ENCODE peak calls at places on chromosome 20, in eight cellular contexts. U is lower lobe of right lung, G is fibroblast of the aortic adventitia, E is mammary epithelial cell, A is GM13976, H is neural crest cell, K is IMR-90, T is Calu3. F is an unnamed sample.

GRCh38 chr20:11159728-11160127 is 485.9 kb upstream of the JAG1 start:
- DNase-seq in A (no peak), G (peak; percentile 58), T (no peak), K (peak; percentile 91), H (no peak), E (peak; percentile 68), U (peak; percentile 46), F (no peak)

GRCh38 chr20:47440857-47441773 is 60.6 kb upstream of the NCOA3 start:
- DNase-seq in H (no peak), G (peak; percentile 68), E (no peak), K (peak; percentile 51), A (no peak), T (no peak), U (no peak), F (no peak)

GRCh38 chr20:9035129-9035528 is 33.8 kb upstream of the PLCB4 start:
- DNase-seq in G (peak; percentile 85), A (no peak), U (no peak), T (peak; percentile 23), E (peak; percentile 13), H (no peak), K (peak; percentile 94), F (no peak)

GRCh38 chr20:13800728-13801134 is 15.9 kb downstream of the NDUFAF5 start:
- DNase-seq in K (peak; percentile 85), U (peak; percentile 80), T (no peak), A (no peak), G (peak; percentile 99), H (no peak), E (peak; percentile 94), F (no peak)

GRCh38 chr20:31675828-31676533 is 38.3 kb downstream of the COX4I2 start:
- DNase-seq in H (no peak), G (peak; percentile 35), U (no peak), T (no peak), A (no peak), K (peak; percentile 25), E (no peak), F (no peak)

GRCh38 chr20:33830371-33830770 is 19.2 kb downstream of the CHMP4B start:
- DNase-seq in T (no peak), K (peak; percentile 46), E (no peak), H (no peak), G (no peak), U (no peak), A (no peak), F (no peak)

GRCh38 chr20:32333988-32334885 is 23.9 kb upstream of the ASXL1 start:
- DNase-seq in K (no peak), T (peak; percentile 81), H (no peak), E (no peak), U (peak; percentile 87), G (peak; percentile 10), A (peak; percentile 55), F (no peak)

GRCh38 chr20:32456869-32457421 is 98.8 kb downstream of the ASXL1 start:
- DNase-seq in A (peak; percentile 94), H (peak; percentile 96), U (no peak), E (no peak), G (no peak), T (no peak), K (peak; percentile 17), F (peak; percentile 52)

GRCh38 chr20:9660236-9660868 is 146.0 kb downstream of the LAMP5 start:
- DNase-seq in H (peak; percentile 42), T (peak; percentile 18), K (peak; percentile 20), U (no peak), G (peak; percentile 1), A (no peak), E (peak; percentile 1), F (no peak)

DNA sequence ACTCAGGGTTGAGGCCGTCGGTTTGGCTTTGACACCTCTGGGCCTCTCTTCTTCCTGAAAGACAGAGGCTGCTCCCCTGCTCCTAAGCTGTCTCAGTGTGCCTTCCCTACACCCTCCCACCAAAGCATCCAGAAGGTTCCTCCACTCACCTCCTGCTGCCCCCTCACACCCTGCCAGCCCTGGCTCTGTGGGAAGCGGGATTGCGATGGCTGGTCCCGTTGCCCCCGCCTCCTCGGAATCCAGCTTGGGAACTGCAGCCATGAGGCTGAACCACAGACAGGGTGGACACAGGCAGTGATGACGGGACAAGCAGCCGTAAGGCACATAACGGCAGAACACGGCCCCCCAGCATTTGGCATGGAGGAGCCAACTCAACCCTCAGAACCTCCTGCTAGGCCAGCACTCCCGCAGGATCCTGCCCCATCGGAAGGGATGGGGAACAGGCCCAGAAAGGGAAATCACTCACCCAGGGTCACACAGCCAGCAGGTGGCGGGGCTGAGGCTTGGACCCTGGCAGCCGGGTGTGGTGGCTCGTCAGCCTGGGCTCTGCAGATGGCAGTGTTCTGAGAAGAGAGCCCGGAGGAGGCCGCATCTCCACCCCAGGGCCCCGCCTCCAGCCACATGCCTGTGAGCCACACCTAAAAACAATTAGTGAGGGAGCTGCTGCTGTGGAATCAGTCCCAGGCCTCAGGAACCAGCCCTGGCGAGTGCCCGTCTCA is 139.6 kb downstream of the PHACTR3 start:
- DNase-seq in G (no peak), H (no peak), A (no peak), K (no peak), T (peak; percentile 72), E (no peak), U (no peak), F (no peak)
- TF ChIP-seq CTCF in G (no peak), H (no peak), A (no peak), K (no peak), T (peak; percentile 20), E (no peak), U (no peak), F (no peak)

GRCh38 chr20:19690462-19690861 is 67.6 kb upstream of the RIN2 start:
- DNase-seq in E (no peak), K (peak; percentile 1), G (peak; percentile 12), U (no peak), A (no peak), H (no peak), T (no peak), F (no peak)

GRCh38 chr20:19683822-19684221 is 74.2 kb upstream of the RIN2 start:
- DNase-seq in E (no peak), K (no peak), A (no peak), U (no peak), T (no peak), G (no peak), H (no peak), F (no peak)

GRCh38 chr20:19692100-19692499 is 66.0 kb upstream of the RIN2 start:
- DNase-seq in U (no peak), H (no peak), A (no peak), T (no peak), K (peak; percentile 62), E (peak; percentile 50), G (peak; percentile 62), F (no peak)

GRCh38 chr20:19691125-19691524 is 66.9 kb upstream of the RIN2 start:
- DNase-seq in H (no peak), A (no peak), T (no peak), G (no peak), K (no peak), U (no peak), E (no peak), F (no peak)

DNA sequence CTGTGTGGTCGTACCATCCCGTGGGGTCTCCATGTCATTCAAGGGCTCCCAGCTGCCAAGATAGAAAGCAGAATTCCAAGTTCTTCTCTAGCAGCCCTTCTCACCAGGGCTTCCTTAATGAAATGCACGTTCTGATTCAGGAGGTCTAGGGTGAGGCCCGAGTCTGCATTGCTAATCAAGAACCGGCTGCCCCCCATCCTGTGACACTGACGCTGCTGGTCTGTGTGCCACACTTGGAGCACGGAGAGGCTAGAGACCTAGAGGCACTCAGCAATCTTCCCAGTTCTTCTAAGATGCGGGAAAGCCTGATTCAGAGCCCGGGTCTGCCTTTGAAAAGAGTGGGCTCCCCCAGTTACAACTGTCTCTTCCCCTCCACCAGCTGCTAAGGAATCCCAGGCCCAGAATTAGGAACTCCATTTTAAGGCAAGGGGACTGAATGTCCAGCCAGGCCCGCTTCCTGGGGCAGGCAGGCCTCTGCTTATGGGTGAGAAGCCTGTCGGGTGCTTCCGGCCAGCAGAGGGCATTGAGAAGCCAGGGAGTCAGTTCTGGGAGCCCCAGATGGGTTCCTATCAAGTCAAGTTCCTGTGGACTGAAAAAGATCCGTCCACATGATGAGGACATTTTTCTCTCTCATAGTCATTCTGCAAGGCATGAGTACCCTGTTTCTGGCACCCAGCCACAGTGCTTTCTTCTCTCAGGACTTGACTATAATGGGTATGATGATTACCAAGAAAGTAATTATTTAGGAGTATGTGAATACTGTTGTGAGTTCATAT is 69.8 kb upstream of the RIN2 start:
- DNase-seq in H (peak; percentile 23), U (peak; percentile 78), E (peak; percentile 84), A (no peak), T (peak; percentile 49), K (peak; percentile 92), G (peak; percentile 90), F (no peak)
- TF ChIP-seq CTCF in H (peak; percentile 60), U (peak; percentile 69), E (peak; percentile 86), A (no peak), T (no peak), K (peak; percentile 77), G (peak; percentile 82), F (no peak)

DNA sequence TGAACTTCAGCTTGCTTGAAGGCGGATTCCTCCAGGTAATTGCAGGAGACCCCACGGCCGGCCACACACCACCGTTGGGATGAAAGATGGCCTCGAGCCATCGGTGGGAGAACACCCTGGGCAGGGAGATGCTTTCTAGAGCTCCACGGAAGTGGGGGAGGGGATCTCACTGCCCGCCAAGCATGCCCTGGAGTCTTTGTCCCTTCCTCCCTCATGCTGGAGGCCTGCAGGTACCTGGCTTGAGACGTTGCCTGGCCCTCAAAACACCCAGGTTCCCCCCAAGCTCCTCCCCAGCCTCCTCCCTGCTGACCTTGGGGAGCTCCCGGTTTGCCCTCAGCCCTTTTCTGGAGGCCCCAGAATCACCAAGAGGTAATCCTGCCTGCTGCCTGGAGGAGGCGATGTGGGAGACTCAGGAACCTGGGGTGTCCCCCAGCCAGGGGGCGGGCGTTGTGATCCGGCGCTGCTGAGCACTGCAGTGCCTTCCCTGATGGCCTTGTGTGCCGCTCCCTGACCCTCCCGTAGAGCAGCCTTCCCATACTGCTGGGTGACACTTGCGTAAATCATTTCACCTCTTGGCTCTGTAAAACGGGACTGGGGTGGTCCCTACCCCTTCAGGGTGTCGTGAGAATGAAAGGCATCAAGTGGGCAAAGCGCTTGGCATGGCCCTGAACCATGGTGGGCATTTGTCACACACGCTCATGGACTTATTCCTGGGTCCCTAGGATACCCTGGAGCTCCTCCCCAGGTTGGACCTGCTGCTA is 91.4 kb downstream of the CEBPB start:
- DNase-seq in E (no peak), A (no peak), U (no peak), H (peak; percentile 12), K (no peak), G (no peak), T (no peak), F (no peak)
- TF ChIP-seq CTCF in E (no peak), A (no peak), U (no peak), H (peak; percentile 21), K (no peak), G (no peak), T (peak; percentile 35), F (no peak)

GRCh38 chr20:40933758-40934157 is 94.9 kb upstream of the TOP1 start:
- DNase-seq in U (no peak), A (no peak), E (no peak), K (no peak), G (no peak), H (no peak), T (no peak), F (no peak)

GRCh38 chr20:40939667-40940066 is 89.0 kb upstream of the TOP1 start:
- DNase-seq in G (no peak), U (no peak), A (no peak), K (no peak), T (no peak), E (no peak), H (no peak), F (no peak)

GRCh38 chr20:40942015-40942414 is 86.6 kb upstream of the TOP1 start:
- DNase-seq in E (no peak), K (no peak), T (no peak), U (no peak), G (no peak), H (no peak), A (no peak), F (no peak)

GRCh38 chr20:40941023-40941655 is 87.5 kb upstream of the TOP1 start:
- DNase-seq in A (no peak), U (no peak), H (no peak), E (no peak), K (no peak), T (no peak), G (no peak), F (no peak)

GRCh38 chr20:40938020-40938419 is 90.6 kb upstream of the TOP1 start:
- DNase-seq in K (no peak), H (no peak), E (no peak), A (no peak), T (peak; percentile 24), G (no peak), U (no peak), F (no peak)
- TF ChIP-seq CTCF in K (no peak), H (no peak), E (peak; percentile 23), A (no peak), T (no peak), G (peak; percentile 12), U (no peak), F (no peak)

F was measured in activated B cell treated with CpG ODN at 0.5 μM for 24 hours.